ENCODE peak calls at places on chromosomes 12 and 14, in four cellular contexts. One of them, this sample, is unnamed.

GRCh38 chr12:109695961-109696461 is 17.6 kb upstream of the FAM222A start:
- DNase-seq in nephron progenitor cell: peak; percentile 56
- DNase-seq in activated CD4-positive, alpha-beta T cell treated with anti-CD3 and anti-CD28 coated beads, Interleukin-2, amount 10 ng/mL, durations not matched to agents 7 days and 5 days: no peak
- DNase-seq in NCI-H1092: no peak
- DNase-seq in this sample: no peak

GRCh38 chr12:1529862-1530591 is 64.4 kb downstream of the FBXL14 start:
- DNase-seq in nephron progenitor cell: peak; percentile 76
- DNase-seq in NCI-H1092: no peak
- DNase-seq in activated CD4-positive, alpha-beta T cell treated with anti-CD3 and anti-CD28 coated beads, Interleukin-2, amount 10 ng/mL, durations not matched to agents 7 days and 5 days: no peak
- DNase-seq in this sample: peak; percentile 81

GRCh38 chr12:117042171-117042809 is 56.9 kb downstream of the TESC start:
- DNase-seq in activated CD4-positive, alpha-beta T cell treated with anti-CD3 and anti-CD28 coated beads, Interleukin-2, amount 10 ng/mL, durations not matched to agents 7 days and 5 days: no peak
- DNase-seq in nephron progenitor cell: no peak
- DNase-seq in NCI-H1092: no peak
- DNase-seq in this sample: no peak

GRCh38 chr12:132204822-132205270 is 60.6 kb downstream of the NOC4L start:
- DNase-seq in nephron progenitor cell: no peak
- DNase-seq in activated CD4-positive, alpha-beta T cell treated with anti-CD3 and anti-CD28 coated beads, Interleukin-2, amount 10 ng/mL, durations not matched to agents 7 days and 5 days: no peak
- DNase-seq in NCI-H1092: no peak
- DNase-seq in this sample: no peak

GRCh38 chr12:68342966-68343365 is 10.8 kb upstream of the MDM1 start:
- DNase-seq in activated CD4-positive, alpha-beta T cell treated with anti-CD3 and anti-CD28 coated beads, Interleukin-2, amount 10 ng/mL, durations not matched to agents 7 days and 5 days: no peak
- DNase-seq in NCI-H1092: peak; percentile 78
- DNase-seq in nephron progenitor cell: no peak
- DNase-seq in this sample: no peak

GRCh38 chr12:32248594-32249140 is 142.0 kb downstream of the BICD1 start:
- DNase-seq in NCI-H1092: no peak
- DNase-seq in nephron progenitor cell: no peak
- DNase-seq in activated CD4-positive, alpha-beta T cell treated with anti-CD3 and anti-CD28 coated beads, Interleukin-2, amount 10 ng/mL, durations not matched to agents 7 days and 5 days: no peak
- DNase-seq in this sample: no peak

GRCh38 chr14:38723954-38724353 is 379.1 kb downstream of the SEC23A start:
- DNase-seq in nephron progenitor cell: peak; percentile 9
- DNase-seq in activated CD4-positive, alpha-beta T cell treated with anti-CD3 and anti-CD28 coated beads, Interleukin-2, amount 10 ng/mL, durations not matched to agents 7 days and 5 days: no peak
- DNase-seq in NCI-H1092: no peak
- DNase-seq in this sample: no peak

GRCh38 chr14:68685419-68686211 is 107.3 kb downstream of the ZFP36L1 start:
- DNase-seq in nephron progenitor cell: no peak
- DNase-seq in NCI-H1092: no peak
- DNase-seq in activated CD4-positive, alpha-beta T cell treated with anti-CD3 and anti-CD28 coated beads, Interleukin-2, amount 10 ng/mL, durations not matched to agents 7 days and 5 days: peak; percentile 80
- DNase-seq in this sample: no peak

GRCh38 chr12:2794261-2794735 is 472 bp upstream of the FKBP4 start:
- DNase-seq in activated CD4-positive, alpha-beta T cell treated with anti-CD3 and anti-CD28 coated beads, Interleukin-2, amount 10 ng/mL, durations not matched to agents 7 days and 5 days: no peak
- DNase-seq in NCI-H1092: peak; percentile 37
- DNase-seq in nephron progenitor cell: no peak
- DNase-seq in this sample: no peak

GRCh38 chr12:72246370-72246769 is 25.8 kb upstream of the TRHDE start:
- DNase-seq in nephron progenitor cell: no peak
- DNase-seq in activated CD4-positive, alpha-beta T cell treated with anti-CD3 and anti-CD28 coated beads, Interleukin-2, amount 10 ng/mL, durations not matched to agents 7 days and 5 days: no peak
- DNase-seq in NCI-H1092: no peak
- DNase-seq in this sample: no peak

GRCh38 chr14:68464716-68465115 is 328.2 kb downstream of the ZFP36L1 start:
- DNase-seq in NCI-H1092: no peak
- DNase-seq in nephron progenitor cell: no peak
- DNase-seq in activated CD4-positive, alpha-beta T cell treated with anti-CD3 and anti-CD28 coated beads, Interleukin-2, amount 10 ng/mL, durations not matched to agents 7 days and 5 days: no peak
- DNase-seq in this sample: no peak

GRCh38 chr12:132955094-132955932 is 793 bp downstream of the ZNF605 start:
- DNase-seq in nephron progenitor cell: peak; percentile 37
- DNase-seq in activated CD4-positive, alpha-beta T cell treated with anti-CD3 and anti-CD28 coated beads, Interleukin-2, amount 10 ng/mL, durations not matched to agents 7 days and 5 days: no peak
- DNase-seq in NCI-H1092: peak; percentile 45
- DNase-seq in this sample: no peak

GRCh38 chr12:60803147-60803546 is 1207.3 kb downstream of the SLC16A7 start:
- DNase-seq in activated CD4-positive, alpha-beta T cell treated with anti-CD3 and anti-CD28 coated beads, Interleukin-2, amount 10 ng/mL, durations not matched to agents 7 days and 5 days: no peak
- DNase-seq in NCI-H1092: no peak
- DNase-seq in nephron progenitor cell: no peak
- DNase-seq in this sample: no peak

GRCh38 chr12:49777800-49778748 is 36.7 kb downstream of the TMBIM6 start:
- DNase-seq in NCI-H1092: no peak
- DNase-seq in activated CD4-positive, alpha-beta T cell treated with anti-CD3 and anti-CD28 coated beads, Interleukin-2, amount 10 ng/mL, durations not matched to agents 7 days and 5 days: peak; percentile 74
- DNase-seq in nephron progenitor cell: peak; percentile 75
- DNase-seq in this sample: no peak

GRCh38 chr14:85481471-85481870 is 48.5 kb upstream of the FLRT2 start:
- DNase-seq in nephron progenitor cell: no peak
- DNase-seq in activated CD4-positive, alpha-beta T cell treated with anti-CD3 and anti-CD28 coated beads, Interleukin-2, amount 10 ng/mL, durations not matched to agents 7 days and 5 days: no peak
- DNase-seq in NCI-H1092: no peak
- DNase-seq in this sample: no peak

GRCh38 chr12:2329811-2330210 is 277.0 kb downstream of the CACNA1C start:
- DNase-seq in NCI-H1092: no peak
- DNase-seq in nephron progenitor cell: no peak
- DNase-seq in activated CD4-positive, alpha-beta T cell treated with anti-CD3 and anti-CD28 coated beads, Interleukin-2, amount 10 ng/mL, durations not matched to agents 7 days and 5 days: no peak
- DNase-seq in this sample: no peak

GRCh38 chr14:74486164-74486563 is 6.9 kb downstream of the NPC2 start:
- DNase-seq in nephron progenitor cell: no peak
- DNase-seq in NCI-H1092: no peak
- DNase-seq in activated CD4-positive, alpha-beta T cell treated with anti-CD3 and anti-CD28 coated beads, Interleukin-2, amount 10 ng/mL, durations not matched to agents 7 days and 5 days: no peak
- DNase-seq in this sample: no peak

GRCh38 chr12:132329036-132329738 is at the start of gene GALNT9:
- DNase-seq in nephron progenitor cell: peak; percentile 90
- DNase-seq in NCI-H1092: no peak
- DNase-seq in activated CD4-positive, alpha-beta T cell treated with anti-CD3 and anti-CD28 coated beads, Interleukin-2, amount 10 ng/mL, durations not matched to agents 7 days and 5 days: no peak
- DNase-seq in this sample: no peak

GRCh38 chr12:10069099-10069498 is 29.7 kb downstream of the CLEC1A start:
- DNase-seq in nephron progenitor cell: peak; percentile 6
- DNase-seq in NCI-H1092: no peak
- DNase-seq in activated CD4-positive, alpha-beta T cell treated with anti-CD3 and anti-CD28 coated beads, Interleukin-2, amount 10 ng/mL, durations not matched to agents 7 days and 5 days: no peak
- DNase-seq in this sample: no peak

GRCh38 chr14:52355016-52355430 is 40.9 kb downstream of the PTGER2 start:
- DNase-seq in activated CD4-positive, alpha-beta T cell treated with anti-CD3 and anti-CD28 coated beads, Interleukin-2, amount 10 ng/mL, durations not matched to agents 7 days and 5 days: no peak
- DNase-seq in nephron progenitor cell: no peak
- DNase-seq in NCI-H1092: no peak
- DNase-seq in this sample: no peak

GRCh38 chr12:53974084-53975018 is at the start of gene HOTAIR:
- DNase-seq in nephron progenitor cell: no peak
- DNase-seq in activated CD4-positive, alpha-beta T cell treated with anti-CD3 and anti-CD28 coated beads, Interleukin-2, amount 10 ng/mL, durations not matched to agents 7 days and 5 days: no peak
- DNase-seq in NCI-H1092: peak; percentile 44
- DNase-seq in this sample: peak; percentile 63

GRCh38 chr14:43541356-43541755 is 965.7 kb downstream of the FSCB start:
- DNase-seq in nephron progenitor cell: no peak
- DNase-seq in activated CD4-positive, alpha-beta T cell treated with anti-CD3 and anti-CD28 coated beads, Interleukin-2, amount 10 ng/mL, durations not matched to agents 7 days and 5 days: no peak
- DNase-seq in NCI-H1092: no peak
- DNase-seq in this sample: no peak

GRCh38 chr14:53948181-53948884 is 8.3 kb downstream of the BMP4 start:
- DNase-seq in activated CD4-positive, alpha-beta T cell treated with anti-CD3 and anti-CD28 coated beads, Interleukin-2, amount 10 ng/mL, durations not matched to agents 7 days and 5 days: no peak
- DNase-seq in NCI-H1092: no peak
- DNase-seq in nephron progenitor cell: no peak
- DNase-seq in this sample: no peak

GRCh38 chr12:102946042-102946441 is 11.4 kb upstream of the ASCL1 start:
- DNase-seq in activated CD4-positive, alpha-beta T cell treated with anti-CD3 and anti-CD28 coated beads, Interleukin-2, amount 10 ng/mL, durations not matched to agents 7 days and 5 days: no peak
- DNase-seq in nephron progenitor cell: no peak
- DNase-seq in NCI-H1092: no peak
- DNase-seq in this sample: no peak

GRCh38 chr12:121530600-121531355 is 50.0 kb downstream of the KDM2B start:
- DNase-seq in nephron progenitor cell: no peak
- DNase-seq in activated CD4-positive, alpha-beta T cell treated with anti-CD3 and anti-CD28 coated beads, Interleukin-2, amount 10 ng/mL, durations not matched to agents 7 days and 5 days: peak; percentile 80
- DNase-seq in NCI-H1092: no peak
- DNase-seq in this sample: no peak

GRCh38 chr14:102770910-102771543 is 6.2 kb upstream of the TRAF3 start:
- DNase-seq in nephron progenitor cell: no peak
- DNase-seq in NCI-H1092: no peak
- DNase-seq in activated CD4-positive, alpha-beta T cell treated with anti-CD3 and anti-CD28 coated beads, Interleukin-2, amount 10 ng/mL, durations not matched to agents 7 days and 5 days: no peak
- DNase-seq in this sample: no peak

GRCh38 chr12:106113446-106114083 is 25.2 kb downstream of the NUAK1 start:
- DNase-seq in nephron progenitor cell: no peak
- DNase-seq in NCI-H1092: no peak
- DNase-seq in activated CD4-positive, alpha-beta T cell treated with anti-CD3 and anti-CD28 coated beads, Interleukin-2, amount 10 ng/mL, durations not matched to agents 7 days and 5 days: no peak
- DNase-seq in this sample: no peak

GRCh38 chr12:92478692-92479091 is 224.1 kb upstream of the PLEKHG7 start:
- DNase-seq in NCI-H1092: no peak
- DNase-seq in nephron progenitor cell: no peak
- DNase-seq in activated CD4-positive, alpha-beta T cell treated with anti-CD3 and anti-CD28 coated beads, Interleukin-2, amount 10 ng/mL, durations not matched to agents 7 days and 5 days: no peak
- DNase-seq in this sample: no peak

This sample was measured in SK-N-SH.